ENCODE peak calls at places on chromosome 12, in seven cellular contexts. Q is CD4-positive, CD25-positive, alpha-beta regulatory T cell; D is hepatocyte; G is HL-60; M is small intestine; U is right atrium auricular region; V is tibial artery. Z is an unnamed sample.

GRCh38 chr12:132450391-132451171 is 39.4 kb upstream of the FBRSL1 start:
- DNase-seq in D (no peak), V (no peak), Q (no peak), G (no peak), M (no peak), U (no peak), Z (no peak)

GRCh38 chr12:77324763-77325468 is 259.5 kb upstream of the E2F7 start:
- DNase-seq in V (peak), D (peak), G (peak), U (peak), M (peak), Q (peak), Z (no peak)

GRCh38 chr12:88306471-88307069 is 164.5 kb downstream of the TMTC3 start:
- DNase-seq in M (peak), D (no peak), G (no peak), Q (no peak), V (no peak), U (no peak), Z (no peak)

GRCh38 chr12:92290016-92290685 is 144.5 kb upstream of the BTG1 start:
- DNase-seq in G (no peak), D (no peak), M (no peak), Q (no peak), V (no peak), U (no peak), Z (no peak)

GRCh38 chr12:94941440-94941862 is 62.0 kb downstream of the NDUFA12 start:
- DNase-seq in U (peak), D (peak), Q (peak), V (peak), M (no peak), G (no peak), Z (peak)

GRCh38 chr12:120466560-120467315 is 2.8 kb downstream of the SRSF9 start:
- DNase-seq in G (peak), D (peak), V (no peak), M (peak), U (no peak), Q (peak), Z (no peak)

GRCh38 chr12:96170762-96171161 is 23.4 kb upstream of the ELK3 start:
- DNase-seq in U (no peak), V (no peak), M (no peak), G (no peak), D (no peak), Q (no peak), Z (no peak)

GRCh38 chr12:52667509-52667908 is 12.7 kb downstream of the KRT1 start:
- DNase-seq in V (no peak), U (no peak), Q (no peak), M (no peak), D (no peak), G (no peak), Z (no peak)

GRCh38 chr12:97308576-97309198 is 153.9 kb upstream of the RMST start:
- DNase-seq in M (peak), U (no peak), V (no peak), D (peak), G (peak), Q (peak), Z (peak)

GRCh38 chr12:34400986-34401658 is 378.8 kb downstream of the ALG10 start:
- DNase-seq in U (peak), D (peak), M (no peak), V (peak), Q (no peak), G (no peak), Z (no peak)

GRCh38 chr12:119631930-119632678 is 35.8 kb upstream of the PRKAB1 start:
- DNase-seq in G (no peak), Q (no peak), M (no peak), D (no peak), V (no peak), U (no peak), Z (no peak)

GRCh38 chr12:72236071-72236705 is 36.0 kb upstream of the TRHDE start:
- DNase-seq in V (no peak), Q (no peak), U (no peak), G (no peak), D (no peak), M (no peak), Z (no peak)

GRCh38 chr12:7695159-7695930 is at the start of gene GDF3:
- DNase-seq in V (no peak), D (no peak), U (peak), G (no peak), Q (no peak), M (peak), Z (no peak)

GRCh38 chr12:28191018-28191595 is 851 bp downstream of the CCDC91 start:
- DNase-seq in G (peak), M (peak), Q (peak), D (no peak), U (peak), V (no peak), Z (no peak)

GRCh38 chr12:125140239-125140917 is 75.1 kb downstream of the AACS start:
- DNase-seq in M (no peak), G (no peak), D (no peak), V (no peak), U (no peak), Q (no peak), Z (no peak)

GRCh38 chr12:79614730-79615129 is 76.0 kb downstream of the PAWR start:
- DNase-seq in D (no peak), U (no peak), G (no peak), Q (no peak), V (no peak), M (no peak), Z (no peak)

GRCh38 chr12:38776657-38777056 is 128.7 kb downstream of the CPNE8 start:
- DNase-seq in D (no peak), G (no peak), M (no peak), U (no peak), V (no peak), Q (no peak), Z (no peak)

GRCh38 chr12:67957383-67957782 is 31.9 kb upstream of the IFNG-AS1 start:
- DNase-seq in V (no peak), G (no peak), U (no peak), Q (no peak), M (no peak), D (no peak), Z (no peak)

GRCh38 chr12:79655036-79655435 is 35.7 kb downstream of the PAWR start:
- DNase-seq in M (no peak), G (no peak), V (no peak), Q (no peak), U (no peak), D (no peak), Z (no peak)

GRCh38 chr12:30753233-30753632 is 1.5 kb downstream of the CAPRIN2 start:
- DNase-seq in V (no peak), M (no peak), G (no peak), Q (peak), D (peak), U (no peak), Z (no peak)

GRCh38 chr12:34033628-34034296 is 11.5 kb downstream of the ALG10 start:
- DNase-seq in U (no peak), V (no peak), Q (peak), G (no peak), D (peak), M (peak), Z (no peak)

GRCh38 chr12:11724888-11725310 is 75.4 kb downstream of the ETV6 start:
- DNase-seq in V (no peak), M (no peak), U (no peak), D (no peak), Q (no peak), G (peak), Z (no peak)

GRCh38 chr12:75953312-75953906 is 78.2 kb downstream of the PHLDA1 start:
- DNase-seq in M (no peak), Q (no peak), D (peak), U (no peak), V (no peak), G (no peak), Z (no peak)

GRCh38 chr12:56834886-56835285 is 71.8 kb downstream of the HSD17B6 start:
- DNase-seq in V (no peak), U (no peak), G (no peak), D (no peak), Q (no peak), M (no peak), Z (no peak)

GRCh38 chr12:56839489-56840442 is 76.6 kb downstream of the HSD17B6 start:
- DNase-seq in G (peak), U (no peak), Q (peak), M (peak), V (peak), D (peak), Z (no peak)

GRCh38 chr12:56838602-56839488 is 75.7 kb downstream of the HSD17B6 start:
- DNase-seq in G (no peak), M (no peak), D (no peak), V (no peak), U (no peak), Q (no peak), Z (no peak)

GRCh38 chr12:56836317-56836716 is 73.2 kb downstream of the HSD17B6 start:
- DNase-seq in Q (no peak), G (no peak), M (no peak), D (peak), U (no peak), V (no peak), Z (no peak)

DNA sequence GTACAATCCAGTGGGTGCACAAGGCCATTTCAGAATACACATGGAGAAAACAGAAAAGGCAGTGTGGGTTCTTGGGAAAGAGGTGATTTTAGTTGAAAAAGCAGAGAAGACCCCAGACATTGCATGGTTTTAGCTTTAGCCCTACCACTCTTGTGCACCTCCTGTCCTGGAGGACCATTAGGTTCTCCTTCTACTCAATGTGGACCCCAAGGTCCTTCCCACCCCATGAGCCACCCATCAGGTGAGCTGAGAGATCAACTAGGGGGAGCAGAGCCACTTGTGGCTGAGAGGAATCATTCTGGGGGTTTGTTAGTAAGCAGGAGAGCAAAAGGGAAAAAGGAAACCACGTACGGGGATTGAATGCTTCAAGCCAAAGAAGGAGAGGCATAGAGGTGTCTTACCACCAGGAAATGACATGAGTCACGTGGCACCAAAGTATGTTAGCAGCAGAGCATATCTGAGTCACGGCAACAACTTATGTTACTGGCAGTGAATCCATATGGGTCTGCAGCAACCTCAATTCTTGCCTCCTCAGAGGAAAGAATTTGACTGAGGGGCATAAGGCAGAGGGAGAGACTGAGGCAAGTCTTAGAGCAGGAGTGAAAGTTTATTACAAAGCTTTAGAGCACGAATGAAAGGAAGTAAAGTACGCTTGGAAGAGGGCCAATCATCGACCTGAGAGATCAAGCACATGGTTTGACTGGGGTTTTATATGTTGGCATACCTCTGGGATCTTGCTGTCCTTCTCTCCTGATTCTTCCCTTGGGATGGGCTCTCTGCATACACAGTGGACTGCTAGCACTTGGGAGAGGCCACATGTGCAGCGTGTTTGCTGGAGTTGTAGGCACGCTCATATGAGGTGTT is 73.9 kb downstream of the HSD17B6 start:
- DNase-seq in G (peak), D (no peak), U (no peak), Q (peak), M (peak), V (no peak), Z (peak)
- H3K4me3 ChIP-seq in G (no peak), D (no peak), U (no peak), Q (peak), M (no peak), V (no peak), Z (no peak)

GRCh38 chr12:110270125-110270962 is 10.7 kb upstream of the ATP2A2 start:
- DNase-seq in G (no peak), M (no peak), D (peak), U (no peak), Q (no peak), V (peak), Z (no peak)

GRCh38 chr12:110266381-110266909 is 14.6 kb upstream of the ATP2A2 start:
- DNase-seq in D (no peak), G (no peak), M (no peak), Q (no peak), U (no peak), V (no peak), Z (no peak)

GRCh38 chr12:110269622-110270124 is 11.4 kb upstream of the ATP2A2 start:
- DNase-seq in V (no peak), M (no peak), U (no peak), G (no peak), Q (no peak), D (peak), Z (no peak)

GRCh38 chr12:110266980-110267620 is 13.9 kb upstream of the ATP2A2 start:
- DNase-seq in M (no peak), U (peak), G (peak), Q (no peak), V (no peak), D (peak), Z (no peak)

GRCh38 chr12:110271015-110271414 is 10.0 kb upstream of the ATP2A2 start:
- DNase-seq in G (no peak), Q (no peak), U (no peak), V (no peak), M (no peak), D (no peak), Z (no peak)
- H3K27ac ChIP-seq in G (no peak), Q (no peak), U (peak), V (peak), M (no peak), D (no peak), Z (no peak)

DNA sequence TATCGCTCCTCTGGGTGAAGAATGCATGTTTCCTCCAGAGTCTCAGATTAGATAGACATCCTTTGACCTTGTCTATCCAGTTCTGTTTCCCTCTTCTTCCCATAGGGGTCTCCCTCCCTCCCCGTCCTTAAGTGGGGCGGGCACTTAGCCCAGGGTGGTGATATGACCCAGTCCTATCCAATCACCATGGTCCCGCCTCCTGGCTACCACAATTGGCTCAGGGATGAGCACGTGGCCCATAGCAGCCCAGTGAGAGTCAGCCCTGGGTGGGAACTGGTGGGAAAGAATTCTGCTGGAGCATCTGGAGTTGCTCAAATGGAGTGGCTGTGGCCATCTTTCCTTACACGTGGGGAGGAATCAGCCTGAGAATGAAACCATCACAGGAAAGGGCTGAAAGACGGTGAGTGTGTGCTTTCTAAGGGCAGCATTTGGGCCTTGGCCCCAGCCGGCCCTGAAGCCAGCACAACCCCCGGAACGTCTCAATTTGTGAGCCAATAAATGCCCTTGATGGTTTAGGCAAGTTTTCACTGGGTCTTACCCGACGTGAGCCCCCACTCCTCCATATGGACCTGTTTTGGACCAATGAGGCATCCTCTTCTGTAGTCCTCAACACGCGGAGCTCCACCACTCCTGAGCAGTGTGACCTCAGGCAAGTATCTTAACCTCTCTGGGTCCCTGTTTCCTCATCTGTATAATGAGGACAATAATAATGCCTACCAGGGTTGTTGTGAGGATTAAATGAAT is 14.3 kb upstream of the MLXIP start:
- DNase-seq in D (peak), M (peak), V (peak), Q (peak), U (peak), G (peak), Z (no peak)
- H3K4me3 ChIP-seq in D (no peak), M (no peak), V (no peak), Q (no peak), U (peak), G (no peak), Z (no peak)

GRCh38 chr12:104219908-104220404 is 4.4 kb downstream of the TXNRD1 start:
- DNase-seq in V (no peak), G (peak), Q (peak), U (no peak), D (peak), M (peak), Z (peak)
- H3K27ac ChIP-seq in V (peak), G (peak), Q (no peak), U (peak), D (peak), M (peak), Z (no peak)

GRCh38 chr12:26106347-26106746 is 18.5 kb downstream of the BHLHE41 start:
- DNase-seq in U (no peak), G (no peak), D (no peak), M (no peak), Q (no peak), V (no peak), Z (no peak)

GRCh38 chr12:26102954-26103353 is 21.9 kb downstream of the BHLHE41 start:
- DNase-seq in V (no peak), Q (no peak), D (no peak), G (no peak), M (no peak), U (no peak), Z (no peak)

GRCh38 chr12:26097046-26097878 is 27.6 kb downstream of the BHLHE41 start:
- DNase-seq in M (peak), V (peak), G (peak), D (peak), Q (peak), U (peak), Z (peak)

GRCh38 chr12:26100966-26101744 is 23.7 kb downstream of the BHLHE41 start:
- DNase-seq in G (no peak), V (no peak), M (peak), D (peak), U (no peak), Q (no peak), Z (no peak)

GRCh38 chr12:26101833-26102232 is 23.0 kb downstream of the BHLHE41 start:
- DNase-seq in V (no peak), M (no peak), U (no peak), D (no peak), Q (no peak), G (no peak), Z (no peak)
- H3K4me3 ChIP-seq in V (no peak), M (no peak), U (no peak), D (no peak), Q (no peak), G (no peak), Z (no peak)

GRCh38 chr12:51371295-51371953 is 19.8 kb downstream of the GALNT6 start:
- DNase-seq in G (no peak), Q (no peak), U (peak), D (peak), V (peak), M (peak), Z (no peak)

GRCh38 chr12:51368640-51369517 is 22.3 kb downstream of the GALNT6 start:
- DNase-seq in U (no peak), V (no peak), M (peak), D (no peak), G (peak), Q (peak), Z (peak)

GRCh38 chr12:51372021-51372420 is 19.2 kb downstream of the GALNT6 start:
- DNase-seq in V (no peak), M (no peak), D (no peak), Q (no peak), G (no peak), U (no peak), Z (no peak)

GRCh38 chr12:51370667-51371066 is 20.5 kb downstream of the GALNT6 start:
- DNase-seq in M (no peak), G (no peak), U (no peak), V (no peak), Q (no peak), D (no peak), Z (no peak)

DNA sequence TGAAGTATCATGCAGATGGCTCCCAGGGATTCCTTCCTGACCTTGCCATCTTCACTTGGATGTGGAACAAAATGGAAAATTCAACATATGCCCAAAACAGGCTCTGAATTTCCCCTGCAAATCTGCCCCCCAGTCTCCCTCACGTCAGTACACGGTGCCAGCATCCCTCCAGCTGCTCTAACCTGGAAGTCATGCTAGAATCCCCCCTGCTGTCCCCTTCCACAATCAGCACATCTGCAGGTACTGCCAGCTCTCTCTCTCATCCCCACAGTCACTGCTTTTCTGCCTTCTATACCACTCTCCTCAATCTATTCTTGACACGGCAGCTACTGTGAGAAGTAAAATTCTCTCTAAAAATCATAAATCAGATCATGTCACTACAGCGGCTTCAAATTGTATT is 21.6 kb downstream of the GALNT6 start:
- DNase-seq in G (no peak), V (no peak), M (no peak), U (no peak), D (no peak), Q (no peak), Z (peak)
- H3K27ac ChIP-seq in G (peak), V (no peak), M (peak), U (no peak), D (no peak), Q (peak), Z (peak)

GRCh38 chr12:3366451-3367155 is 124.4 kb upstream of the PRMT8 start:
- DNase-seq in Q (no peak), U (no peak), G (no peak), V (no peak), D (no peak), M (no peak), Z (no peak)
- H3K4me3 ChIP-seq in Q (no peak), U (peak), G (no peak), V (no peak), D (no peak), M (no peak), Z (no peak)

GRCh38 chr12:43694879-43695278 is 63.7 kb downstream of the PUS7L start:
- DNase-seq in M (no peak), V (no peak), G (no peak), Q (no peak), D (no peak), U (no peak), Z (no peak)
- H3K27ac ChIP-seq in M (no peak), V (no peak), G (no peak), Q (no peak), D (no peak), U (no peak), Z (no peak)

GRCh38 chr12:9813821-9814798 is 13.2 kb upstream of the KLRF1 start:
- DNase-seq in M (peak), V (peak), Q (peak), D (peak), U (peak), G (peak), Z (peak)
- H3K4me3 ChIP-seq in M (peak), V (no peak), Q (peak), D (no peak), U (peak), G (peak), Z (peak)

GRCh38 chr12:66188584-66189475 is at the start of gene IRAK3:
- DNase-seq in D (peak), M (peak), G (peak), V (peak), Q (peak), U (peak), Z (peak)
- H3K27ac ChIP-seq in D (peak), M (no peak), G (peak), V (peak), Q (no peak), U (peak), Z (no peak)